ENCODE peak calls at places on chromosomes 16 and 17, in six cellular contexts. One of them, this sample, is unnamed.

GRCh38 chr16:29645699-29646187 is 17.3 kb upstream of the SPN start:
- DNase-seq in gastrocnemius medialis: no peak
- DNase-seq in GM20000: peak
- DNase-seq in pulmonary artery endothelial cell: no peak
- DNase-seq in aorta: no peak
- DNase-seq in adrenal gland: no peak
- DNase-seq in this sample: no peak

GRCh38 chr17:78796134-78796900 is 14.2 kb upstream of the CYTH1 start:
- DNase-seq in gastrocnemius medialis: peak
- DNase-seq in GM20000: no peak
- DNase-seq in pulmonary artery endothelial cell: no peak
- DNase-seq in aorta: peak
- DNase-seq in adrenal gland: no peak
- DNase-seq in this sample: no peak

GRCh38 chr16:54006693-54007092 is 279.9 kb downstream of the IRX3 start:
- DNase-seq in gastrocnemius medialis: no peak
- DNase-seq in GM20000: no peak
- DNase-seq in pulmonary artery endothelial cell: no peak
- DNase-seq in aorta: no peak
- DNase-seq in adrenal gland: no peak
- DNase-seq in this sample: no peak

GRCh38 chr16:23222929-23223328 is 40.4 kb downstream of the SCNN1G start:
- DNase-seq in gastrocnemius medialis: no peak
- DNase-seq in GM20000: no peak
- DNase-seq in pulmonary artery endothelial cell: no peak
- DNase-seq in aorta: no peak
- DNase-seq in adrenal gland: no peak
- DNase-seq in this sample: no peak

GRCh38 chr17:71516149-71516548 is 604.7 kb upstream of the SOX9 start:
- DNase-seq in gastrocnemius medialis: no peak
- DNase-seq in GM20000: no peak
- DNase-seq in pulmonary artery endothelial cell: no peak
- DNase-seq in aorta: no peak
- DNase-seq in adrenal gland: no peak
- DNase-seq in this sample: no peak

GRCh38 chr16:89738072-89738377 is 16.7 kb downstream of the ZNF276 start:
- DNase-seq in gastrocnemius medialis: no peak
- DNase-seq in GM20000: no peak
- DNase-seq in pulmonary artery endothelial cell: no peak
- DNase-seq in aorta: no peak
- DNase-seq in adrenal gland: no peak
- DNase-seq in this sample: no peak

GRCh38 chr17:63830904-63831491 is 3.5 kb upstream of the FTSJ3 start:
- DNase-seq in gastrocnemius medialis: no peak
- DNase-seq in GM20000: no peak
- DNase-seq in pulmonary artery endothelial cell: no peak
- DNase-seq in aorta: no peak
- DNase-seq in adrenal gland: no peak
- DNase-seq in this sample: no peak

GRCh38 chr17:7309628-7310027 is 2.2 kb downstream of the EIF5A start:
- DNase-seq in gastrocnemius medialis: no peak
- DNase-seq in GM20000: no peak
- DNase-seq in pulmonary artery endothelial cell: no peak
- DNase-seq in aorta: no peak
- DNase-seq in adrenal gland: no peak
- DNase-seq in this sample: no peak

GRCh38 chr16:53744449-53744848 is 40.5 kb downstream of the FTO start:
- DNase-seq in gastrocnemius medialis: no peak
- DNase-seq in GM20000: peak
- DNase-seq in pulmonary artery endothelial cell: no peak
- DNase-seq in aorta: no peak
- DNase-seq in adrenal gland: no peak
- DNase-seq in this sample: no peak